ENCODE peak calls at places on chromosomes 5 and 9, in four cellular contexts. One of them, this sample, is unnamed.

GRCh38 chr5:134024811-134025210 is 20.0 kb upstream of the VDAC1 start:
- DNase-seq in H1: no peak
- DNase-seq in GM12878: no peak
- DNase-seq in HepG2: no peak
- DNase-seq in this sample: no peak

GRCh38 chr5:93705896-93706295 is 35.5 kb downstream of the POU5F2 start:
- DNase-seq in H1: no peak
- DNase-seq in GM12878: no peak
- DNase-seq in HepG2: no peak
- DNase-seq in this sample: no peak

GRCh38 chr5:160083012-160083436 is 36.2 kb downstream of the PWWP2A start:
- DNase-seq in H1: no peak
- DNase-seq in GM12878: no peak
- DNase-seq in HepG2: no peak
- DNase-seq in this sample: no peak

GRCh38 chr5:152306386-152306785 is 98.7 kb downstream of the NMUR2 start:
- DNase-seq in H1: no peak
- DNase-seq in GM12878: no peak
- DNase-seq in HepG2: no peak
- DNase-seq in this sample: no peak

GRCh38 chr5:132484386-132484715 is 6.2 kb downstream of the IRF1 start:
- DNase-seq in H1: no peak
- DNase-seq in GM12878: no peak
- DNase-seq in HepG2: no peak
- DNase-seq in this sample: no peak

GRCh38 chr5:76046761-76047160 is 36.4 kb upstream of the SV2C start:
- DNase-seq in H1: no peak
- DNase-seq in GM12878: no peak
- DNase-seq in HepG2: no peak
- DNase-seq in this sample: no peak

GRCh38 chr9:35960029-35960655 is 2.2 kb upstream of the OR2S2 start:
- DNase-seq in H1: peak
- DNase-seq in GM12878: no peak
- DNase-seq in HepG2: no peak
- DNase-seq in this sample: no peak

GRCh38 chr5:3886521-3887461 is 291.2 kb downstream of the IRX1 start:
- DNase-seq in H1: no peak
- DNase-seq in GM12878: no peak
- DNase-seq in HepG2: no peak
- DNase-seq in this sample: no peak

GRCh38 chr5:7488734-7489133 is 92.8 kb downstream of the ADCY2 start:
- DNase-seq in H1: no peak
- DNase-seq in GM12878: no peak
- DNase-seq in HepG2: no peak
- DNase-seq in this sample: no peak

GRCh38 chr5:10295619-10296326 is 11.9 kb downstream of the CMBL start:
- DNase-seq in H1: no peak
- DNase-seq in GM12878: no peak
- DNase-seq in HepG2: no peak
- DNase-seq in this sample: no peak

GRCh38 chr5:16815432-16815831 is 120.7 kb downstream of the MYO10 start:
- DNase-seq in H1: no peak
- DNase-seq in GM12878: no peak
- DNase-seq in HepG2: no peak
- DNase-seq in this sample: no peak

GRCh38 chr9:18149457-18150011 is 324.4 kb upstream of the ADAMTSL1 start:
- DNase-seq in H1: no peak
- DNase-seq in GM12878: no peak
- DNase-seq in HepG2: no peak
- DNase-seq in this sample: no peak

GRCh38 chr9:127229691-127230417 is 34.7 kb upstream of the GARNL3 start:
- DNase-seq in H1: no peak
- DNase-seq in GM12878: no peak
- DNase-seq in HepG2: no peak
- DNase-seq in this sample: no peak

GRCh38 chr9:136204838-136205706 is at the start of gene LHX3:
- DNase-seq in H1: peak
- DNase-seq in GM12878: no peak
- DNase-seq in HepG2: no peak
- DNase-seq in this sample: no peak

GRCh38 chr9:119026120-119026519 is 343.1 kb downstream of the BRINP1 start:
- DNase-seq in H1: no peak
- DNase-seq in GM12878: no peak
- DNase-seq in HepG2: no peak
- DNase-seq in this sample: no peak

GRCh38 chr5:133658327-133658726 is 46.0 kb upstream of the FSTL4 start:
- DNase-seq in H1: no peak
- DNase-seq in GM12878: no peak
- DNase-seq in HepG2: no peak
- DNase-seq in this sample: no peak

GRCh38 chr9:35538361-35539234 is 48.7 kb downstream of the RUSC2 start:
- DNase-seq in H1: peak
- DNase-seq in GM12878: no peak
- DNase-seq in HepG2: no peak
- DNase-seq in this sample: no peak

GRCh38 chr9:98150164-98150563 is 31.1 kb upstream of the TRIM14 start:
- DNase-seq in H1: no peak
- DNase-seq in GM12878: no peak
- DNase-seq in HepG2: peak
- DNase-seq in this sample: no peak

GRCh38 chr5:95631265-95631957 is 11.5 kb downstream of the GPR150 start:
- DNase-seq in H1: no peak
- DNase-seq in GM12878: no peak
- DNase-seq in HepG2: no peak
- DNase-seq in this sample: no peak

GRCh38 chr5:17154211-17154996 is 63.0 kb upstream of the BASP1 start:
- DNase-seq in H1: no peak
- DNase-seq in GM12878: no peak
- DNase-seq in HepG2: no peak
- DNase-seq in this sample: no peak

GRCh38 chr5:60066502-60066901 is 173.0 kb upstream of the PDE4D start:
- DNase-seq in H1: no peak
- DNase-seq in GM12878: no peak
- DNase-seq in HepG2: no peak
- DNase-seq in this sample: no peak

GRCh38 chr5:139058121-139058520 is 140.0 kb downstream of the SIL1 start:
- DNase-seq in H1: no peak
- DNase-seq in GM12878: no peak
- DNase-seq in HepG2: no peak
- DNase-seq in this sample: no peak

GRCh38 chr9:26375448-26375847 is 517.2 kb downstream of the CAAP1 start:
- DNase-seq in H1: no peak
- DNase-seq in GM12878: no peak
- DNase-seq in HepG2: no peak
- DNase-seq in this sample: no peak

GRCh38 chr9:116075191-116075590 is 78.4 kb upstream of the PAPPA start:
- DNase-seq in H1: no peak
- DNase-seq in GM12878: no peak
- DNase-seq in HepG2: no peak
- DNase-seq in this sample: no peak
- TF ChIP-seq ZNF274 in H1: no peak
- TF ChIP-seq ZNF274 in GM12878: no peak
- TF ChIP-seq ZNF274 in HepG2: no peak
- TF ChIP-seq ZNF274 in this sample: no peak

GRCh38 chr5:1895771-1896420 is 13.2 kb upstream of the IRX4 start:
- DNase-seq in H1: no peak
- DNase-seq in GM12878: no peak
- DNase-seq in HepG2: no peak
- DNase-seq in this sample: no peak

GRCh38 chr5:1892685-1893445 is 10.1 kb upstream of the IRX4 start:
- DNase-seq in H1: no peak
- DNase-seq in GM12878: no peak
- DNase-seq in HepG2: no peak
- DNase-seq in this sample: no peak

GRCh38 chr5:1892211-1892610 is 9.5 kb upstream of the IRX4 start:
- DNase-seq in H1: no peak
- DNase-seq in GM12878: no peak
- DNase-seq in HepG2: no peak
- DNase-seq in this sample: no peak

GRCh38 chr5:1894243-1894642 is 11.5 kb upstream of the IRX4 start:
- DNase-seq in H1: no peak
- DNase-seq in GM12878: no peak
- DNase-seq in HepG2: no peak
- DNase-seq in this sample: no peak

DNA sequence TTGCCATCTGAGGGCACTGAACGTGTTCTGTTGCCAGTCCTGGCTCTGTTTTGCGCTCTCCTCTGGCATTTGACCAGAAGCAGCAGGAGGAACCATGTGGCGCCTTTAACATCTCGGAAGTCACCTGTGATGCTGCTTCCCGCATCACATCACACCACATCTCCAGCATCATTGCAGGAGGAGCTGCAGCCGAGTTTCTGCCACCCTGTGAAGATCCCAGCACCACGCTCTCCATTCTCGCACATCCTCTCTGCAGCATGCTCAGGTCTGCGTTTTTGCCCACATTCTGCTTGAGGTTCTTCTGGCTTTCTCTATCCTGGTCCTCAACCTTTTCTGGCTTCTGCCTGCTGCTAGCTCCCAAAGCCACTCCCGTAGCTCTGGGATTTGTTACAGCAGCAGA is 11.0 kb upstream of the IRX4 start:
- DNase-seq in H1: no peak
- DNase-seq in GM12878: no peak
- DNase-seq in HepG2: no peak
- DNase-seq in this sample: no peak
- TF ChIP-seq MAX in H1: no peak
- TF ChIP-seq MAX in GM12878: no peak
- TF ChIP-seq MAX in HepG2: no peak
- TF ChIP-seq MAX in this sample: no peak

GRCh38 chr9:121634800-121635261 is 16.6 kb upstream of the DAB2IP start:
- DNase-seq in H1: peak
- DNase-seq in GM12878: no peak
- DNase-seq in HepG2: peak
- DNase-seq in this sample: no peak
- TF ChIP-seq ZNF274 in H1: no peak
- TF ChIP-seq ZNF274 in GM12878: no peak
- TF ChIP-seq ZNF274 in HepG2: peak
- TF ChIP-seq ZNF274 in this sample: no peak

DNA sequence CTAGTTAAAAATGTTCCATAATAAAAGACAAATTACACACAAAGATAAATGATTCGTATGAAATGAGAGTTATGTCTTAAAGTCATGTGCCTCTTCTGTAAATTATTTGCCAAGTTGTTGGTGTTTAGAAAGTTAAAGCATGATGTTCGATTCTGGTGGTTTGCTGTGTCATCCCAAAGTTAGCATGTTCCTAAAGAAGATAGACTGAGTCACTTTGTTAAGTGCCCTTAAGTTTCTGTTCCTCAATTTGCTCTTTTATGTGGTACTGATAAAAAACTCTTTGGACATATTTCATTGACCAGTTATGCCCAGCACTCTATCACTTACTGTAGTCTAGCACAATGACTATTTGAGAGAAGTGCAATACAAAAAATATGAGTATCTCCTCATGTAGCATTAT is 366.9 kb upstream of the ZNF608 start:
- DNase-seq in H1: no peak
- DNase-seq in GM12878: peak
- DNase-seq in HepG2: no peak
- DNase-seq in this sample: no peak
- TF ChIP-seq MAX in H1: no peak
- TF ChIP-seq MAX in GM12878: no peak
- TF ChIP-seq MAX in HepG2: no peak
- TF ChIP-seq MAX in this sample: no peak

DNA sequence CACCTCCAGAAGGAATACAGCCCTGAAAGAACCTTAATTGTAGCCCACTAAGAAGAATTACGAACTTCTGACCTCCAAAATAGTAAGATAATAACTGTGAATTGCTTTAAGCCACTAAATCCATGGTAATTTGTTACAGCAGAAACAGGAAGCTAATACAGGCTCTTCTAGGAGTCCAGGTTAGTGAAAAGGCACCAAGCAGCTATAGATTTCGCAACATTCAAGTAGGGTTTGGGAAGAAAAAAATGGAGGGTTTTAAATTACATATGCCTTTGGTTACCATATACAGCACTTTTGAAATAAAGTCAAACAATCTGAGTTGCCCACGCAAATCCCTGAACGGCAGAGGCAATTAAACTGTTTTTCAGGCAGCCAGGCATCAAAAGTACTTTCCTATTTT is 1.7 kb upstream of the ACTL7A start:
- DNase-seq in H1: no peak
- DNase-seq in GM12878: no peak
- DNase-seq in HepG2: no peak
- DNase-seq in this sample: no peak
- TF ChIP-seq ZNF274 in H1: no peak
- TF ChIP-seq ZNF274 in GM12878: no peak
- TF ChIP-seq ZNF274 in HepG2: no peak
- TF ChIP-seq ZNF274 in this sample: no peak

This sample was measured in HCT116.